ENCODE peak calls at places on chromosomes 6 and 20, in five cellular contexts. D is AG04449, G is heart right ventricle, O is GM13977, H is astrocyte of the spinal cord. J is an unnamed sample.
A peak's percentile ranks its signal among the peaks of the same experiment; 100 is the strongest.

GRCh38 chr6:159790947-159791598 is 806 bp downstream of the MRPL18 start:
- DNase-seq in D (no peak), G (no peak), O (no peak), H (no peak), J (no peak)

GRCh38 chr6:38484656-38485055 is 155.1 kb downstream of the BTBD9 start:
- DNase-seq in H (no peak), G (no peak), O (no peak), D (no peak), J (no peak)

GRCh38 chr6:136174510-136174909 is 75.6 kb downstream of the MTFR2 start:
- DNase-seq in G (no peak), D (no peak), H (no peak), O (no peak), J (no peak)

GRCh38 chr6:159693128-159693893 is at the start of gene SOD2:
- DNase-seq in G (peak; percentile 84), D (no peak), O (peak; percentile 89), H (peak; percentile 81), J (peak; percentile 55)

GRCh38 chr20:6613280-6613861 is 154.1 kb upstream of the BMP2 start:
- DNase-seq in O (no peak), H (no peak), G (no peak), D (no peak), J (no peak)

GRCh38 chr20:33191484-33191883 is 23.5 kb downstream of the BPIFA2 start:
- DNase-seq in O (no peak), H (no peak), D (no peak), G (no peak), J (no peak)

GRCh38 chr6:29758761-29759160 is 35.5 kb downstream of the HLA-F start:
- DNase-seq in H (no peak), O (no peak), D (no peak), G (no peak), J (no peak)

GRCh38 chr20:45322952-45323383 is 14.9 kb upstream of the MATN4 start:
- DNase-seq in G (peak; percentile 62), D (no peak), O (no peak), H (no peak), J (no peak)

GRCh38 chr6:46510656-46511055 is 19.4 kb upstream of the RCAN2 start:
- DNase-seq in G (peak; percentile 54), O (no peak), D (peak; percentile 5), H (peak; percentile 82), J (no peak)

GRCh38 chr20:22425344-22426295 is 158.8 kb downstream of the FOXA2 start:
- DNase-seq in D (no peak), H (no peak), G (no peak), O (no peak), J (no peak)

GRCh38 chr6:168927026-168927425 is 326.6 kb downstream of the THBS2 start:
- DNase-seq in H (no peak), D (no peak), O (no peak), G (no peak), J (no peak)

GRCh38 chr6:145704153-145704781 is 31.1 kb downstream of the EPM2A start:
- DNase-seq in H (peak; percentile 53), D (no peak), O (peak; percentile 4), G (no peak), J (no peak)

GRCh38 chr20:62303327-62304226 is 780 bp downstream of the ADRM1 start:
- DNase-seq in H (peak; percentile 8), O (peak; percentile 65), G (no peak), D (no peak), J (no peak)

GRCh38 chr6:42989923-42990322 is 5.6 kb downstream of the PPP2R5D start:
- DNase-seq in D (no peak), O (no peak), H (no peak), G (no peak), J (no peak)

GRCh38 chr6:35368038-35368887 is 25.9 kb downstream of the PPARD start:
- DNase-seq in D (peak; percentile 75), G (no peak), H (peak; percentile 63), O (peak; percentile 61), J (no peak)

GRCh38 chr20:1861347-1861987 is 33.7 kb upstream of the SIRPA start:
- DNase-seq in H (peak; percentile 24), G (no peak), O (no peak), D (no peak), J (no peak)

GRCh38 chr20:6519556-6519955 is 247.9 kb upstream of the BMP2 start:
- DNase-seq in D (no peak), O (no peak), G (no peak), H (peak; percentile 92), J (peak; percentile 48)

GRCh38 chr6:131451330-131452195 is 121.5 kb upstream of the ARG1 start:
- DNase-seq in H (no peak), O (no peak), G (no peak), D (no peak), J (no peak)

GRCh38 chr6:157017022-157017421 is 239.8 kb downstream of the ARID1B start:
- DNase-seq in H (no peak), O (no peak), G (no peak), D (no peak), J (no peak)

GRCh38 chr20:8215516-8215915 is 83.5 kb downstream of the PLCB1 start:
- DNase-seq in D (no peak), G (peak; percentile 11), H (peak; percentile 58), O (no peak), J (no peak)

GRCh38 chr20:8212286-8212685 is 80.2 kb downstream of the PLCB1 start:
- DNase-seq in H (no peak), G (no peak), D (no peak), O (peak; percentile 7), J (no peak)

GRCh38 chr20:8213831-8214587 is 81.9 kb downstream of the PLCB1 start:
- DNase-seq in H (no peak), O (peak; percentile 11), D (no peak), G (no peak), J (no peak)

GRCh38 chr20:8210749-8211148 is 78.7 kb downstream of the PLCB1 start:
- DNase-seq in H (no peak), G (no peak), O (no peak), D (no peak), J (no peak)

DNA sequence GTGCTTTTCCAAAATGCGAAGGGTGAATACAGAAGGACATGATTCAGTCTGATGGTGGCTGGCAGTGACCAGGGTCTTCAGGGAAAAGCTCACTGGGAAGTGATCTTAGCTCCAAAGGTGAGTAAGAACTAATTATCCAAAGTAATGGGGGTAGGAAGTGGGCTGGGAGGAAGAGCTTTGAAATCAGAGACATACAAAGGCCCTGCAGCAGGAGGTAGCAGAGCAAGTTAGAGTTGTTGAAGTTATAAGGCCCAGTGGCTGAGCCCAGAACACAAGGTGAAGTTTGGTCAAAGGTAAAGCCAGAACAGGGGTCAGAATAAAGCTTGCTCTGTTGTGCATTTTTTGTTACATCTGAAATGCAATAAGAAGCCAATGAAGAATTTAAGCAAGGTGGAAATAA is 81.2 kb downstream of the PLCB1 start:
- DNase-seq in O (no peak), D (no peak), G (no peak), H (no peak), J (no peak)
- TF ChIP-seq CTCF in O (no peak), D (no peak), G (no peak), H (no peak), J (no peak)

GRCh38 chr6:104531591-104531990 is 328.1 kb downstream of the HACE1 start:
- DNase-seq in H (no peak), O (no peak), D (no peak), G (no peak), J (no peak)

GRCh38 chr6:104527311-104527710 is 332.4 kb downstream of the HACE1 start:
- DNase-seq in D (no peak), G (no peak), H (no peak), O (no peak), J (no peak)

GRCh38 chr6:104525677-104526322 is 333.9 kb downstream of the HACE1 start:
- DNase-seq in H (peak; percentile 79), G (peak; percentile 59), O (peak; percentile 67), D (no peak), J (peak; percentile 46)

GRCh38 chr6:104526383-104526782 is 333.3 kb downstream of the HACE1 start:
- DNase-seq in G (no peak), D (no peak), O (no peak), H (no peak), J (no peak)

GRCh38 chr6:104527761-104528415 is 331.8 kb downstream of the HACE1 start:
- DNase-seq in O (no peak), H (peak; percentile 34), D (no peak), G (no peak), J (no peak)
- TF ChIP-seq CTCF in O (peak; percentile 48), H (peak; percentile 45), D (peak; percentile 39), G (peak; percentile 22), J (peak; percentile 54)

GRCh38 chr6:123329337-123329736 is 307.4 kb downstream of the TRDN start:
- DNase-seq in H (no peak), D (no peak), G (no peak), O (no peak), J (no peak)
- TF ChIP-seq CTCF in H (no peak), D (no peak), G (no peak), O (no peak), J (no peak)

DNA sequence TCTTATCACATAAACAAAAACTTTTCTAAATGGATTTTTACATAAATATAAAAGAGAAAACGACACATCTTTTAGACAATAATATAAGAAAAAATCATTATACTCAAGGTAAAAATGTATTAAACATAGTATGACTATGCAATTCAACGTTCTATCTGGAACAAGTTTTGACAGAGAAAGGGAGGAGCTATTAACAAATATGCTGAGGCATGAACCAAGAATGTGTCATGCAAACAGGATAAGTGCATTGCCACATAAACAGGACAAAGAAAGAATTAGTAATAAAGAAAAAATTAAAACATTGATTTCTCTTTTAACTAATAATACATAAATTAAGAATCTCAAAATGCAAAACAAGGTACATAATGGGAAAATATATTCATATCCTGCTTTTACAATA is 1353.4 kb upstream of the GJE1 start:
- DNase-seq in D (no peak), G (no peak), O (no peak), H (no peak), J (peak; percentile 9)
- TF ChIP-seq CTCF in D (no peak), G (no peak), O (no peak), H (no peak), J (no peak)

GRCh38 chr6:32843979-32844838 is at the start of gene PSMB8:
- DNase-seq in G (peak; percentile 97), O (peak; percentile 92), H (peak; percentile 91), D (no peak), J (peak; percentile 86)
- TF ChIP-seq CTCF in G (peak; percentile 48), O (no peak), H (peak; percentile 29), D (peak; percentile 1), J (peak; percentile 20)

DNA sequence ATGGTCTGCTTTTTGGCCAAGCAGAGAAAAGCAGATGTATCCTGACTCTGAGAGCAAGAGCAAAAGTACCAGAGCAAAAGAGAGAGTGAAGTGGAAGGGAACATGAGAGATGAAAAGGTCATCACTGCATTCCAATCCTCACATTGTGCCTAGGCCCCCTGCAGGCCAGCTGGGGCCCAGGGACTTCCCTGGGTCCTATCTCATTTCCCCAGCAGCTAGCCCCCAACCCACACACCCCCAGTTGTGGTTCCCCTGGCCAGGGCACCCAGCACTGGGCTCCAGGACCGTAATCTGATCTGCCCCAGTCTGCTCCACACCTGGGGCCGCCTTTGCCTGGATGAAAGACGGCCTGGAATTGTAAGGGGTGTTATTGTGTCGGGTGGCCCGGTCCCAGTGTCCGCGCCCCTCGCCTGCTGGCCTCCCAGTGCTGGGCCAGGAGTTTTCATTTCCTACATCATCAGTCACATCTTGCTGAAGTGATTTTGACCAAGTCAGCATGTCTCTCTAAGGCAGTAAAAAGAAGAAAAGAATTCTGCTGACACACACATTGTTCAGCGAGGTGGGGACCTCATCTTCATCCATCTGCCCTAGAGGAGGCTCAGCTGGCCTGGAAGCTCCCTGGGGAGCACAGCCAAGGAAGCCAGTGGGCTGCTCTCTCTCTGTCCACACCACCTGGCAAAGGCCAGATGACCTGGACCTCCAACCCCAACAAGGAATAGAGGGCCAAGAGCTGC is 3.9 kb upstream of the BMP7 start:
- DNase-seq in H (no peak), O (no peak), G (no peak), D (no peak), J (no peak)
- TF ChIP-seq CTCF in H (no peak), O (no peak), G (no peak), D (no peak), J (no peak)